ENCODE peak calls at places on chromosome 4, in eight cellular contexts. W, S, Y, Z, V, O, P and I are unnamed samples.

GRCh38 chr4:107392951-107393350 is 327.1 kb downstream of the PAPSS1 start:
- DNase-seq in W (no peak), S (no peak), Y (peak), Z (no peak), V (no peak), O (no peak), P (no peak), I (no peak)

GRCh38 chr4:121190389-121190788 is 26.3 kb upstream of the TNIP3 start:
- DNase-seq in W (no peak), S (no peak), Y (no peak), Z (no peak), V (no peak), O (no peak), P (no peak), I (no peak)

GRCh38 chr4:92305148-92305877 is 1.5 kb downstream of the GRID2 start:
- DNase-seq in W (peak), S (peak), Y (peak), Z (no peak), V (peak), O (no peak), P (peak), I (no peak)

GRCh38 chr4:47913858-47914218 is 545 bp downstream of the NFXL1 start:
- DNase-seq in W (peak), S (peak), Y (peak), Z (no peak), V (peak), O (peak), P (peak), I (no peak)

GRCh38 chr4:125434136-125434535 is 119.4 kb downstream of the FAT4 start:
- DNase-seq in W (no peak), S (peak), Y (no peak), Z (no peak), V (no peak), O (no peak), P (no peak), I (peak)

GRCh38 chr4:154781126-154781982 is at the start of gene RBM46:
- DNase-seq in W (no peak), S (no peak), Y (no peak), Z (no peak), V (no peak), O (no peak), P (no peak), I (no peak)

GRCh38 chr4:35711127-35711526 is 533.2 kb downstream of the ARAP2 start:
- DNase-seq in W (no peak), S (no peak), Y (no peak), Z (no peak), V (no peak), O (no peak), P (no peak), I (no peak)

GRCh38 chr4:84751707-84752106 is 168.8 kb downstream of the CDS1 start:
- DNase-seq in W (no peak), S (no peak), Y (no peak), Z (no peak), V (no peak), O (no peak), P (no peak), I (no peak)

DNA sequence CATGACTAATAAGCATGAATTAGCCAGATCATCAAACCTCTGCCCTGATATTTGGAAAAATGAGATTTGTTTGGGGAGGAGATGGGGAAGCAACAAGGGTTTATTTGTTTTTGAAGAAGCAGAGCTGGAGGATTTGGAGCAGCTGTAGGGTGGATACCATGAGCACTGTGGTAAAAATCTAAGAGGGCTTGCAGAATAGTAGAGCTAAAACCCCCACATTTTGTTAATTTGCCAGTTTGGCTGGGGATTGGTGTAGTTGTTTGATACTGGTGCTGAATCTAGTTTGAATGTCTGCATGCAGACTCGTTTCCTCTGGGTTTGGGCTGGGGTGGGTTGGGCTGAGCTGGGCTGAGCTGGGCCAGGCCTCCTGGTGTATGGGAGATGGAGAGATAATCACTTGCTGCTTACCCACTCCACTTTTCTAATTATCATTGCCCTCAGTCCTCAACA is 43.7 kb downstream of the SMAD1 start:
- DNase-seq in W (no peak), S (peak), Y (no peak), Z (no peak), V (no peak), O (no peak), P (no peak), I (peak)
- TF ChIP-seq CTCF in W (no peak), S (no peak), Y (no peak), Z (no peak), V (no peak), O (no peak), P (no peak), I (no peak)

DNA sequence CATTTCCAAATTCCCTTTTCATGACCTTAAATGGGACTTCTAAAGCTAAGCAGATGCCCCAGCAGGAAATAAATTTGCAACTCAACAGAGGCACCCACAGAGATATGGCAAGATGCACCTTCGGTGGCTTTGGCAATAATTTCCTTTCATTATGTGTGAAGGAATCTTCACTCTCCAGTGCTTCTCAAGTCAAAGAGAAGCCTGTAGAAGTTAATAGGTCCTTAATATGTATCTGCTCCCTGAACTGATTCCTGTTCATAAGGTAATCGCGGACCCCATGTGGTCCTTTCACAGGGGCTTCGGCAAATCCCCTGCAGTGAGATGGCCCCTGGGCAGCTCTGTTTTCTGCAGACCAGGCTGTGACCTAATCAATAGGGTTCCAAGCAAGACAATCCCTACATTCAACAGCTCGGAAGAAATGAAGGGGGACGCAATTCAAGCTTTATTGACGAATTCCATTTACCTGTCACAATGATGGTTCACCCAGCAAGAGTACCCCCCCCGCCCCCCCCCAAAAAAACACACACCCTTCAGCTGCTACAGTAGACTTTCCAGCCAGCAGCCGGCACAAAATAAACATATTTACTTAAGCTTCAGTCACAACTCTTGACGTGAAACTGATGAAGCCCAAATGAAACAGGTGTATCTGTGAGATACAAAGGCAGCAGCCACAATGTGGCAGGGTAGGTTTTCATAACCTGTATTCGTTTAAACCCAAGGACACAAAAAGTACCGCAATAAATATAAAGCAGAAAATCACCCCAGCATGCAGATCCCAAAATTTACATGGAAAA is 35.3 kb downstream of the FAT1 start:
- DNase-seq in W (no peak), S (no peak), Y (no peak), Z (no peak), V (no peak), O (no peak), P (no peak), I (no peak)
- TF ChIP-seq CTCF in W (no peak), S (no peak), Y (no peak), Z (no peak), V (no peak), O (no peak), P (no peak), I (no peak)

GRCh38 chr4:27692868-27693634 is 832.4 kb downstream of the STIM2 start:
- DNase-seq in W (no peak), S (no peak), Y (no peak), Z (no peak), V (no peak), O (no peak), P (no peak), I (no peak)

GRCh38 chr4:27692098-27692679 is 831.5 kb downstream of the STIM2 start:
- DNase-seq in W (no peak), S (peak), Y (no peak), Z (no peak), V (no peak), O (peak), P (no peak), I (peak)
- TF ChIP-seq CTCF in W (peak), S (peak), Y (peak), Z (no peak), V (no peak), O (peak), P (peak), I (peak)

GRCh38 chr4:71188197-71188625 is 150.6 kb upstream of the SLC4A4 start:
- DNase-seq in W (no peak), S (no peak), Y (no peak), Z (no peak), V (no peak), O (no peak), P (no peak), I (no peak)

GRCh38 chr4:71188951-71189350 is 149.9 kb upstream of the SLC4A4 start:
- DNase-seq in W (no peak), S (no peak), Y (no peak), Z (no peak), V (no peak), O (no peak), P (no peak), I (no peak)

GRCh38 chr4:71186566-71187398 is 152.0 kb upstream of the SLC4A4 start:
- DNase-seq in W (peak), S (peak), Y (peak), Z (no peak), V (peak), O (no peak), P (peak), I (no peak)

GRCh38 chr4:71187399-71188196 is 151.2 kb upstream of the SLC4A4 start:
- DNase-seq in W (peak), S (peak), Y (peak), Z (no peak), V (peak), O (no peak), P (peak), I (no peak)

GRCh38 chr4:71189471-71189870 is 149.3 kb upstream of the SLC4A4 start:
- DNase-seq in W (no peak), S (peak), Y (peak), Z (no peak), V (no peak), O (no peak), P (no peak), I (no peak)
- TF ChIP-seq CTCF in W (no peak), S (peak), Y (no peak), Z (peak), V (no peak), O (no peak), P (no peak), I (peak)